ENCODE peak calls at places on chromosome 4, in ten cellular contexts. N, I, L, Z, P, S, F, O, U and R are unnamed samples.
A peak's percentile ranks its signal among the peaks of the same experiment; 100 is the strongest.

GRCh38 chr4:91064157-91064853 is 937.1 kb downstream of the CCSER1 start:
- DNase-seq in O (peak; percentile 67), Z (no peak), P (no peak), F (no peak), S (peak; percentile 6), U (peak; percentile 80), L (peak; percentile 8), N (peak; percentile 66), I (peak; percentile 32), R (no peak)

GRCh38 chr4:115973768-115974167 is 860.3 kb upstream of the NDST4 start:
- DNase-seq in N (no peak), Z (no peak), O (no peak), S (no peak), I (no peak), P (no peak), U (peak; percentile 53), L (no peak), F (no peak), R (no peak)

GRCh38 chr4:105619193-105619931 is 66.9 kb downstream of the ARHGEF38 start:
- DNase-seq in F (peak; percentile 84), I (no peak), S (no peak), L (peak; percentile 76), P (no peak), N (no peak), Z (peak; percentile 45), U (no peak), O (peak; percentile 67), R (no peak)

GRCh38 chr4:185532795-185533324 is 2.4 kb downstream of the PDLIM3 start:
- DNase-seq in S (no peak), N (no peak), P (no peak), Z (no peak), L (no peak), I (no peak), O (no peak), F (no peak), U (no peak), R (no peak)

GRCh38 chr4:169984745-169985144 is 41.5 kb downstream of the MFAP3L start:
- DNase-seq in P (no peak), I (no peak), Z (no peak), N (no peak), O (no peak), U (no peak), L (no peak), S (no peak), F (no peak), R (no peak)

GRCh38 chr4:182222766-182223165 is 20.4 kb upstream of the TENM3 start:
- DNase-seq in I (peak; percentile 55), L (no peak), Z (no peak), N (no peak), F (no peak), O (no peak), P (no peak), S (no peak), U (no peak), R (no peak)

GRCh38 chr4:24748758-24749350 is 46.5 kb upstream of the SOD3 start:
- DNase-seq in U (no peak), P (no peak), F (no peak), L (no peak), O (no peak), I (no peak), N (no peak), Z (no peak), S (no peak), R (no peak)

GRCh38 chr4:158053086-158053485 is 119.7 kb downstream of the GASK1B start:
- DNase-seq in F (no peak), O (no peak), P (no peak), L (no peak), U (no peak), Z (no peak), S (no peak), I (no peak), N (no peak), R (no peak)

GRCh38 chr4:100008048-100008447 is 58.0 kb upstream of the H2AZ1 start:
- DNase-seq in S (no peak), I (peak; percentile 66), F (no peak), Z (no peak), L (no peak), U (no peak), O (peak; percentile 21), N (no peak), P (no peak), R (peak; percentile 11)

GRCh38 chr4:43718369-43718768 is 730.2 kb downstream of the KCTD8 start:
- DNase-seq in U (no peak), F (no peak), I (no peak), N (no peak), Z (no peak), O (no peak), P (no peak), L (no peak), S (no peak), R (no peak)

GRCh38 chr4:80990851-80991250 is 39.7 kb upstream of the BMP3 start:
- DNase-seq in N (no peak), I (no peak), F (no peak), L (no peak), Z (no peak), P (no peak), S (no peak), O (no peak), U (peak; percentile 42), R (no peak)

GRCh38 chr4:56286763-56287162 is 100.5 kb downstream of the AASDH start:
- DNase-seq in U (no peak), O (peak; percentile 26), F (no peak), N (no peak), L (no peak), P (no peak), I (no peak), S (no peak), Z (no peak), R (no peak)

GRCh38 chr4:184815046-184815877 is 10.5 kb downstream of the ACSL1 start:
- DNase-seq in P (peak; percentile 79), L (peak; percentile 70), I (peak; percentile 97), S (no peak), Z (peak; percentile 77), U (peak; percentile 34), F (peak; percentile 84), N (peak; percentile 62), O (peak; percentile 80), R (no peak)

GRCh38 chr4:108169639-108170038 is 907 bp upstream of the LEF1 start:
- DNase-seq in L (no peak), S (no peak), I (no peak), N (no peak), O (no peak), P (no peak), U (no peak), F (no peak), Z (no peak), R (no peak)

GRCh38 chr4:143287571-143287923 is 49.1 kb upstream of the GAB1 start:
- DNase-seq in L (no peak), U (peak; percentile 22), I (no peak), Z (no peak), F (no peak), N (no peak), O (no peak), P (no peak), S (no peak), R (no peak)
- TF ChIP-seq CTCF in L (no peak), U (peak; percentile 31), I (no peak), Z (no peak), F (no peak), N (no peak), O (no peak), P (no peak), S (no peak), R (no peak)

GRCh38 chr4:61500883-61501282 is 300.8 kb downstream of the ADGRL3 start:
- DNase-seq in O (peak; percentile 57), L (no peak), P (no peak), N (no peak), Z (no peak), I (peak; percentile 51), F (no peak), S (no peak), U (no peak), R (no peak)
- TF ChIP-seq CTCF in O (peak; percentile 40), L (no peak), P (no peak), N (no peak), Z (no peak), I (peak; percentile 54), F (no peak), S (no peak), U (peak; percentile 17), R (no peak)

GRCh38 chr4:42345962-42346544 is 51.2 kb upstream of the SHISA3 start:
- DNase-seq in L (no peak), N (no peak), P (no peak), F (no peak), I (no peak), U (no peak), O (no peak), Z (no peak), S (no peak), R (no peak)

GRCh38 chr4:42348247-42348646 is 49.0 kb upstream of the SHISA3 start:
- DNase-seq in Z (no peak), U (no peak), N (no peak), I (no peak), L (no peak), F (no peak), S (no peak), O (no peak), P (no peak), R (no peak)

GRCh38 chr4:42350611-42351182 is 46.6 kb upstream of the SHISA3 start:
- DNase-seq in Z (no peak), I (no peak), S (no peak), U (no peak), P (no peak), N (no peak), O (no peak), F (no peak), L (no peak), R (no peak)

GRCh38 chr4:42347076-42347475 is 50.2 kb upstream of the SHISA3 start:
- DNase-seq in N (no peak), L (no peak), Z (no peak), I (no peak), F (no peak), S (no peak), P (no peak), U (no peak), O (no peak), R (no peak)

DNA sequence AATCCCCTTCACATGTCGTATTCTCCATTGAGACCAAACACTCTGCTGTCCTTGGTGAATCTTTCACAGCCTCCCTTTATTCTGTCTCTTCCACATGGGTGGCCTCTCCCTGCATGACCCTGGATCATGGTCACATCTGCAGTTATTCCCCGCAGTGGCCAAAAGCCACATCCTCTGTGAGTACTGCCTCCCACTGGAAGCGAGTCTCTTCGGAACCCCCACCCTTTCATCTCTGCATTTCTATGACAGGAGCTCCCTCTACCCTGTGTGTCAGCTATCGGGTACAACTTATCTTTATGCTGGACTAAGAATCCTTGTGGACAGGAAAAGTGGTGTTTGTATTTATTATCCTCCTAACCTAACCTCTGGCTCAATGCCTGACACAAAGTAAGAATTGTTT is 48.6 kb upstream of the SHISA3 start:
- DNase-seq in I (no peak), U (no peak), S (no peak), P (no peak), O (no peak), L (no peak), Z (no peak), N (no peak), F (no peak), R (no peak)
- TF ChIP-seq CTCF in I (no peak), U (no peak), S (no peak), P (no peak), O (no peak), L (no peak), Z (no peak), N (no peak), F (no peak), R (no peak)

DNA sequence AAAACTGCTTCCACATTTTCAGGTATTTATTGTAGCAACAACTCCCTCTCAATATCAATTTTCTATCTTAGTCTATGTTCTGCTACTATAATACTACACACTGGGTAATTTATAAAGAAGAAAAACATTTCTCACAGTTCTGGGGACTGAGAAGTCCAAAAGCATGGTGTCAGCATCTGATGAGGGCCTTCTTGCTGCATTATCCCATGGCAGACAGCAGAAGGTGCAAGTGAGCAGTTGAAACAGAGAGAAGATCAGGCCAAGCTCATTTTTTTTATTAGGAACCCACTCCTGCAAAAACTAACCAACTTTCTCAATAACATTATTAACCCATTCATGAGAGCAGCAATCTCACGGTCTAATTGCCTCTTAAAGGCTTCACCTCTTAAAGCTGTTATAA is 376.0 kb downstream of the RAB28 start:
- DNase-seq in U (no peak), O (no peak), L (no peak), Z (no peak), F (no peak), P (no peak), N (no peak), S (no peak), I (no peak), R (no peak)
- TF ChIP-seq CTCF in U (no peak), O (no peak), L (no peak), Z (no peak), F (no peak), P (peak; percentile 13), N (no peak), S (no peak), I (no peak), R (peak; percentile 5)